ENCODE peak calls at places on chromosomes 5 and 9, in four cellular contexts. C is HepG2, P is K562, V is GM12878. I is an unnamed sample. For H3K79me2, the result is how much of the 10 kb centered on the place peaks cover.

GRCh38 chr9:88056876-88057275 is 81.4 kb downstream of the SPATA31C2 start:
- DNase-seq in C (no peak), P (no peak), V (no peak), I (no peak)

GRCh38 chr5:16654647-16655334 is 38.0 kb upstream of the RETREG1 start:
- DNase-seq in C (no peak), P (no peak), V (no peak), I (no peak)

GRCh38 chr9:137880160-137880975 is 2.8 kb downstream of the CACNA1B start:
- DNase-seq in C (no peak), P (no peak), V (no peak), I (no peak)

GRCh38 chr9:23700359-23700758 is 125.7 kb downstream of the ELAVL2 start:
- DNase-seq in C (no peak), P (no peak), V (no peak), I (no peak)

GRCh38 chr5:127428748-127429147 is 88.7 kb upstream of the PRRC1 start:
- DNase-seq in C (peak), P (no peak), V (no peak), I (no peak)

GRCh38 chr9:19229725-19230355 is 653 bp upstream of the DENND4C start:
- DNase-seq in C (peak), P (no peak), V (no peak), I (peak)

GRCh38 chr5:32585446-32586250 is at the start of gene SUB1:
- DNase-seq in C (peak), P (peak), V (peak), I (peak)

GRCh38 chr9:130266236-130267098 is 907 bp downstream of the HMCN2 start:
- DNase-seq in C (no peak), P (no peak), V (no peak), I (no peak)

GRCh38 chr5:156640751-156641241 is 209.3 kb upstream of the PPP1R2B start:
- DNase-seq in C (no peak), P (no peak), V (no peak), I (no peak)

GRCh38 chr5:156647034-156647451 is 203.1 kb upstream of the PPP1R2B start:
- DNase-seq in C (peak), P (no peak), V (no peak), I (no peak)

DNA sequence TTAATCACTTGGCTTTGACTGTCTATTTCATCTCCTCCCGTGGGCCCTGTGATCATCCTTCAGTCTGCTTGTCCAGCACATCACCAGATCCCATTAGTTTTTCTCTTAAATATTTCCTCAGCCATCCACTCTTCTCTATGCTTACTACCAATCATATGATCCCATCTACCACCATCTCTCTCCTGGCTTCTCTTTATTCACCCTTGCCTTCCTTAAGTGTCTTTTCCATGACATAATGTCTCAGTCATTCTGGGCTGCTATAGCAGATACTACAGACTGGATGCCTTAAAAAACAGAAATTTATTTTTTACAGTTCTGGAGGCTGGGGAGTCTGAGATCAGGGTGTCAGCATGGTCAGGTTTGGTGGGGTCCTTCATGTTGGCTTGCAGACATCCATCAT is 208.4 kb upstream of the PPP1R2B start:
- DNase-seq in C (no peak), P (no peak), V (no peak), I (no peak)
- TF ChIP-seq NFIC in C (no peak), P (no peak), V (no peak), I (no peak)

DNA sequence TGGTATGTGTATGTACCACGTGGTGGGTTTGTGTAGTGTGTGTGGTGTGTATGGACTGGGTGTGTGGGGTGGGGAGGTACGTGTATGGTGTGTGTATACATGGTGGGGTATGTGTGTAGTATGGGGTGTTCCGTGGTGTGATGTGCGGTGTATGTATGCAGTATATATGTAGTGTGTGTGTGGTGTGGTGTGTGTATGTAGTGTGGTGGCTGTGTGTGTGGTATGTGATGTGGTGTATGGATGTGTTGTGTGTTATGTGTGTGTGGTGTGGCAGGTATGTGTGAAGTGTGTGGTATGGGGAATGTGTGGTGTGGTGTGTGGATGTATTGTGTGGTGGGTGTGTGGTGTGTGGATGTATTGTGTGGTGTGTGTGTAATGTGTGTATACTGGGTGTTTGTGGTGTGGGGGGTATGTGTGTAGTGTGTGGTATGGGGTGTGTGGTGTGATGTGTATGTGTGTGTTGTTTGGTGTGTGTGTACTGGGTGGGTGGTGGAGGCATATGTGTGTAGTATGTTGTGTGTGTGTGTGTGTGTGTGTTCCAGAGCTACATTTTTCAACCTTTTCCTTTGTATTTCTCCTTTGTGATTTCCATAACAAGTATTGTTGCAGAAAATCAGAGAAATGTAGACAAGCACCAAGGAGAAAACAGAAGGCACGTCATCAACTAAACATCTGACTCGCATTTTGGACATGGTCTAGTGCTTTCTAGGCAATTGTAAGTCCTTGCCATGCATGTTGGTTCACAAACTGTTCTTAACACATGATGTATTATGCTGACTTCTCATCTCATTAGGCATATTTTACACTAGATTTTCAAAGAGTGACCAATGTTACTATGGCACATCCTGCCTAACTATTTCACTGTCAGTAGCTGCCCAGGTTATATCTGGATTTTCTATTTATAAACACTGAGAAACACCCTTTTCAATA is 13.2 kb downstream of the SEMA4D start:
- DNase-seq in C (no peak), P (no peak), V (peak), I (no peak)
- H3K79me2 ChIP-seq in C (under half), P (under half), V (half or more), I (under half)

DNA sequence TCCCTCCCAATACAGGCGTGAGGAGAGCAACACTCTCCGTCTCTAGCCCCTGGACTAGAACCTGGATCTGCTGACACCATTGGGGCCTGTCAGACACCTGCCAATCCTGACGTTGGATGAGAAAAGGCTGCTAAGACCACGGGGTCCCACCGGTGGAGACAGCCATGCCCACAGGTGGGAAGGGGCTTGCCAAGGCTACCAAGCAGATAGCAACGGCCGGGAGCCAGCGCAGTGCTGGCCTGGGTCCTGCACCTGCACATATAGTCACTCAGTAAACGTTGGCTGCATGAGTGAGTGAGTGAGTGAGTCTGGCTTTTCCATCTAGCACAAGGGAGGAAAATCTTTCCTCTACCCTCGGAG is 181.9 kb upstream of the PPP1R26 start:
- DNase-seq in C (no peak), P (no peak), V (no peak), I (no peak)
- TF ChIP-seq NFIC in C (no peak), P (no peak), V (no peak), I (no peak)

GRCh38 chr5:149747141-149747832 is 17.2 kb downstream of the PPARGC1B start:
- DNase-seq in C (no peak), P (no peak), V (no peak), I (no peak)
- H3K79me2 ChIP-seq in C (under half), P (half or more), V (half or more), I (under half)

GRCh38 chr5:10565785-10566506 is 2.1 kb downstream of the ANKRD33B start:
- DNase-seq in C (no peak), P (no peak), V (no peak), I (no peak)
- TF ChIP-seq NFIC in C (no peak), P (no peak), V (no peak), I (no peak)

GRCh38 chr9:38006163-38006562 is 62.9 kb downstream of the SHB start:
- DNase-seq in C (no peak), P (no peak), V (no peak), I (no peak)

GRCh38 chr9:38003230-38003629 is 65.8 kb downstream of the SHB start:
- DNase-seq in C (no peak), P (no peak), V (no peak), I (no peak)

GRCh38 chr9:38003946-38004808 is 64.8 kb downstream of the SHB start:
- DNase-seq in C (no peak), P (no peak), V (no peak), I (no peak)

GRCh38 chr9:38006981-38007380 is 62.0 kb downstream of the SHB start:
- DNase-seq in C (no peak), P (no peak), V (no peak), I (no peak)

GRCh38 chr9:38004809-38005560 is 64.0 kb downstream of the SHB start:
- DNase-seq in C (no peak), P (no peak), V (no peak), I (no peak)
- H3K79me2 ChIP-seq in C (half or more), P (under half), V (under half), I (half or more)

DNA sequence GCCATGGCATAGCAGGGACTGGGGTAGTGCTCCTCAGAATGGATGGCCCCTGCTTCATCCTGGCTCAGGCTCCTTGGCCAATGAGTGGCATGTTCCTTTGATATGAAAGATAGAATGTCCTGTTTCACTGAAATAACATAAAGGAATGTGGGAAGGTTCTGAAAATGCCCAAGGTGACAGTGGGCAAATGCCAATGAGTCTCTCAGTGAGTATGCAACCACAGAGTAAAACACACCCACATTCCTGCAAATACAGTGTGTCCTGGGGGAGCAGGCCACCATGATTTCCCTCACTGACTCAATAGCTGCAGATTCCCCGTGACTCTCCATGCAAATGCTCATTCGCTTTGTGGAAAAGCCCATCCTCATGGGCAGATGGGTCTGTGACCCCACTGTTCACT is 36.4 kb downstream of the ZNF366 start:
- DNase-seq in C (no peak), P (no peak), V (no peak), I (no peak)
- TF ChIP-seq NFIC in C (no peak), P (no peak), V (no peak), I (no peak)

GRCh38 chr5:80177236-80177635 is 78.6 kb downstream of the SERINC5 start:
- DNase-seq in C (no peak), P (no peak), V (no peak), I (no peak)

GRCh38 chr5:80182802-80183645 is 72.8 kb downstream of the SERINC5 start:
- DNase-seq in C (no peak), P (no peak), V (no peak), I (no peak)

GRCh38 chr5:80185095-80185494 is 70.8 kb downstream of the SERINC5 start:
- DNase-seq in C (no peak), P (no peak), V (no peak), I (no peak)

GRCh38 chr5:80184235-80185023 is 71.4 kb downstream of the SERINC5 start:
- DNase-seq in C (peak), P (peak), V (no peak), I (no peak)

DNA sequence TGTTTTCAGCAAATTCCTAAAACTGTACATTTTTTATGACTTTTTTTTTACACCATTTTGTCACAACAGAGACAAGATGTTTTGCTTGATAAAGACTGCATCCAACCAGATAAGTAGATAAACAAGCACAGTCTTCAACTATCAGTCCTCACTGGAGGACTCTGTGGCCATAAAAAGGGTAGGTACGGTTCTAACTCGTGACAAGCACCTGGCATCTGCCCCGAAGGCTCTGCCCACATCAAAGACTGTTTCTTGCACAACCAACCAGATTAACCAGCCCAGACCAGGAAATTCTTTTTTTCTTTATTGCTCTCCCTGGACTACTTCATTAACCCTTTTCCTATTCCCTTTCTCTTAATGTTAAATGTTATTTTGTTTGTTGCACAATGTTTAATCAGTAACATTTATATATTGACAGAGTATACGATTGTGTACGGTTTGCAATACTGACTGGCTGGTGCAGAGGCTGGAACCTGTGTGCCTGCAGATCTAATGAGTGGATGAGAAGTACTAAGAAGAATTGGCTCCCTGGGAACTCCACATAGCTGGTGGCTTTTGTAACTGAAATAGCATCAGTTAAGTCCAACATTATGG is 74.1 kb downstream of the SERINC5 start:
- DNase-seq in C (peak), P (no peak), V (no peak), I (no peak)
- H3K79me2 ChIP-seq in C (under half), P (under half), V (under half), I (under half)

DNA sequence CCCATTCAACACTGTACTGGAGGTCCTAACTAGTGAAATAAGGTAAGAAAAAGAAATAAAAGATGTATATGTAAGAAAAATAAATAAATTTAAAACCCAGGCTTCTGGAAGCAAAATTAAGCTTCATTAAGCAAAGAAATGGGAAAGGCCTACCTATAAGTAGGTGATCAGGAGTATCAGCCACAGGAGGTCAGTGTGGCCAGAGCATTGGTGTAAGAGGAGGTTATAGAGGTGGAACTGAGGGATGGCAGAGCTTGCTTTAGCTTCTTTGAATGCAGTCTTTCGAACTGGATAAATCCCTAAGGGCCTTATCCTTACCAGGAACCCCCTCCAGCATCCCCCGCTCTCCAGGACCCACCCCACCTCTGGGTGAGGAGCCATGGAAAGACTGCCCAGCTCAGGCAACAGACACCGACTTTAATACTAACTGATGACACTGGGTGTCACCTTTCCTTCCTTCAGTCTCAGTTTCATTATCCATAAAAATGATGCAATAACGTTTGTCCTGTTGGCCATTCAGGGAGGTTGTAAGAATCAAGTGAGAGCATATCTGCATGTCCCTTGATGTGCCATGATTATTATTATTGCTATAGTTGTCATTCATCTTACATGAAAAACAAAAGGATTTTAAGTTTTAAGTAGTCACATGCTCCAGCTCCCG is 50.9 kb upstream of the CTNNA1 start:
- DNase-seq in C (peak), P (no peak), V (no peak), I (no peak)
- TF ChIP-seq NFIC in C (no peak), P (no peak), V (no peak), I (no peak)

I was measured in SK-N-SH.